ENCODE peak calls at places on chromosome X, in ten cellular contexts. One of them, this sample, is unnamed.

GRCh38 chrX:5458300-5458699 is 770.4 kb downstream of the NLGN4X start:
- DNase-seq in heart right ventricle: no peak
- DNase-seq in breast epithelium: no peak
- DNase-seq in Peyer's patch: no peak
- DNase-seq in body of pancreas: no peak
- DNase-seq in A549: no peak
- DNase-seq in tibial artery: no peak
- DNase-seq in fibroblast of villous mesenchyme: no peak
- DNase-seq in OCI-LY7: peak; percentile 21
- DNase-seq in NB4: peak; percentile 7
- DNase-seq in this sample: no peak

GRCh38 chrX:110219920-110220319 is 98.0 kb downstream of the AMMECR1 start:
- DNase-seq in Peyer's patch: no peak
- DNase-seq in OCI-LY7: no peak
- DNase-seq in heart right ventricle: no peak
- DNase-seq in NB4: no peak
- DNase-seq in A549: peak; percentile 58
- DNase-seq in body of pancreas: no peak
- DNase-seq in breast epithelium: no peak
- DNase-seq in tibial artery: no peak
- DNase-seq in fibroblast of villous mesenchyme: peak; percentile 80
- DNase-seq in this sample: no peak

GRCh38 chrX:150548684-150549083 is 19.7 kb upstream of the MTM1 start:
- DNase-seq in Peyer's patch: no peak
- DNase-seq in A549: no peak
- DNase-seq in fibroblast of villous mesenchyme: no peak
- DNase-seq in NB4: peak; percentile 64
- DNase-seq in OCI-LY7: no peak
- DNase-seq in body of pancreas: no peak
- DNase-seq in heart right ventricle: no peak
- DNase-seq in tibial artery: no peak
- DNase-seq in breast epithelium: no peak
- DNase-seq in this sample: no peak

GRCh38 chrX:13077168-13077567 is 32.7 kb upstream of the FAM9C start:
- DNase-seq in OCI-LY7: peak; percentile 32
- DNase-seq in breast epithelium: no peak
- DNase-seq in heart right ventricle: no peak
- DNase-seq in Peyer's patch: no peak
- DNase-seq in fibroblast of villous mesenchyme: no peak
- DNase-seq in tibial artery: peak; percentile 70
- DNase-seq in A549: no peak
- DNase-seq in NB4: peak; percentile 78
- DNase-seq in body of pancreas: no peak
- DNase-seq in this sample: no peak

GRCh38 chrX:45596190-45596808 is 395.6 kb upstream of the DIPK2B start:
- DNase-seq in OCI-LY7: no peak
- DNase-seq in A549: no peak
- DNase-seq in breast epithelium: no peak
- DNase-seq in heart right ventricle: no peak
- DNase-seq in fibroblast of villous mesenchyme: no peak
- DNase-seq in tibial artery: no peak
- DNase-seq in NB4: no peak
- DNase-seq in body of pancreas: no peak
- DNase-seq in Peyer's patch: no peak
- DNase-seq in this sample: no peak

GRCh38 chrX:138150709-138151108 is 560.8 kb downstream of the FGF13 start:
- DNase-seq in heart right ventricle: no peak
- DNase-seq in breast epithelium: no peak
- DNase-seq in Peyer's patch: no peak
- DNase-seq in fibroblast of villous mesenchyme: no peak
- DNase-seq in A549: no peak
- DNase-seq in NB4: peak; percentile 4
- DNase-seq in tibial artery: no peak
- DNase-seq in OCI-LY7: peak; percentile 7
- DNase-seq in body of pancreas: no peak
- DNase-seq in this sample: no peak

GRCh38 chrX:16033336-16033735 is 90.0 kb upstream of the GRPR start:
- DNase-seq in tibial artery: no peak
- DNase-seq in Peyer's patch: no peak
- DNase-seq in A549: no peak
- DNase-seq in breast epithelium: no peak
- DNase-seq in body of pancreas: no peak
- DNase-seq in NB4: no peak
- DNase-seq in OCI-LY7: no peak
- DNase-seq in fibroblast of villous mesenchyme: peak; percentile 71
- DNase-seq in heart right ventricle: no peak
- DNase-seq in this sample: no peak

GRCh38 chrX:115226929-115227328 is 7.0 kb downstream of the LRCH2 start:
- DNase-seq in breast epithelium: no peak
- DNase-seq in Peyer's patch: no peak
- DNase-seq in heart right ventricle: no peak
- DNase-seq in A549: peak; percentile 51
- DNase-seq in fibroblast of villous mesenchyme: peak; percentile 33
- DNase-seq in tibial artery: no peak
- DNase-seq in body of pancreas: no peak
- DNase-seq in NB4: peak; percentile 1
- DNase-seq in OCI-LY7: peak; percentile 0
- DNase-seq in this sample: no peak

GRCh38 chrX:120750381-120750780 is 120.5 kb upstream of the C1GALT1C1 start:
- DNase-seq in A549: no peak
- DNase-seq in fibroblast of villous mesenchyme: no peak
- DNase-seq in Peyer's patch: no peak
- DNase-seq in breast epithelium: no peak
- DNase-seq in NB4: no peak
- DNase-seq in OCI-LY7: no peak
- DNase-seq in body of pancreas: no peak
- DNase-seq in tibial artery: no peak
- DNase-seq in heart right ventricle: no peak
- DNase-seq in this sample: no peak

GRCh38 chrX:120753413-120754251 is 122.0 kb downstream of the CT47B1 start:
- DNase-seq in Peyer's patch: no peak
- DNase-seq in tibial artery: no peak
- DNase-seq in fibroblast of villous mesenchyme: no peak
- DNase-seq in A549: no peak
- DNase-seq in breast epithelium: no peak
- DNase-seq in OCI-LY7: peak; percentile 62
- DNase-seq in body of pancreas: no peak
- DNase-seq in heart right ventricle: no peak
- DNase-seq in NB4: no peak
- DNase-seq in this sample: no peak

GRCh38 chrX:120749141-120749846 is 119.4 kb upstream of the C1GALT1C1 start:
- DNase-seq in Peyer's patch: no peak
- DNase-seq in tibial artery: no peak
- DNase-seq in A549: no peak
- DNase-seq in breast epithelium: no peak
- DNase-seq in body of pancreas: no peak
- DNase-seq in heart right ventricle: no peak
- DNase-seq in fibroblast of villous mesenchyme: peak; percentile 28
- DNase-seq in NB4: peak; percentile 51
- DNase-seq in OCI-LY7: peak; percentile 87
- DNase-seq in this sample: no peak

GRCh38 chrX:120752431-120753128 is 122.7 kb upstream of the C1GALT1C1 start:
- DNase-seq in A549: no peak
- DNase-seq in tibial artery: no peak
- DNase-seq in heart right ventricle: no peak
- DNase-seq in body of pancreas: no peak
- DNase-seq in breast epithelium: no peak
- DNase-seq in fibroblast of villous mesenchyme: no peak
- DNase-seq in OCI-LY7: peak; percentile 50
- DNase-seq in Peyer's patch: no peak
- DNase-seq in NB4: no peak
- DNase-seq in this sample: no peak

DNA sequence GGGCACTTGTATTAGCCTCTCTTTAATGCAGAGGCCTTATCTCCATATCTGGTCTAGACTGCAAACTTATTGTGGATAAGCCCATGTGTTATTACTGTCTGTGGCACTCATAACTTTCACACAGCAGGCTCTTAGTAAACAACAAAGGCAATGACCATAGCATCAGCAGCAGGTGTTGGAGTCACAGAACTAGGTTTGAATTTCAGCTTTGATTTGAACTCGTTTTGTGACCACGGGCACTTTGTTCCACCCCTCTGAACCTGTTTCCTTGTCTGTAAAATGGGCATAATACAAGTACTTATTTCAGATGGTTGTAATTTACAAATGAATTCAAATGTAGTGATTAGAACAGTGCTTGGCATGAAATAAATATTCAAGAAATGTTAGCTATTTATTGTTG is 121.8 kb upstream of the C1GALT1C1 start:
- DNase-seq in A549: no peak
- DNase-seq in tibial artery: no peak
- DNase-seq in breast epithelium: no peak
- DNase-seq in OCI-LY7: peak; percentile 55
- DNase-seq in fibroblast of villous mesenchyme: no peak
- DNase-seq in heart right ventricle: no peak
- DNase-seq in body of pancreas: no peak
- DNase-seq in Peyer's patch: no peak
- DNase-seq in NB4: no peak
- DNase-seq in this sample: no peak
- H3K4me3 ChIP-seq in A549: no peak overlapping the region
- H3K4me3 ChIP-seq in tibial artery: no peak overlapping the region
- H3K4me3 ChIP-seq in breast epithelium: no peak overlapping the region
- H3K4me3 ChIP-seq in OCI-LY7: peak overlapping the region; percentile 71
- H3K4me3 ChIP-seq in fibroblast of villous mesenchyme: no peak overlapping the region
- H3K4me3 ChIP-seq in heart right ventricle: no peak overlapping the region
- H3K4me3 ChIP-seq in body of pancreas: no peak overlapping the region
- H3K4me3 ChIP-seq in Peyer's patch: no peak overlapping the region
- H3K4me3 ChIP-seq in NB4: no peak overlapping the region
- H3K4me3 ChIP-seq in this sample: no peak overlapping the region

DNA sequence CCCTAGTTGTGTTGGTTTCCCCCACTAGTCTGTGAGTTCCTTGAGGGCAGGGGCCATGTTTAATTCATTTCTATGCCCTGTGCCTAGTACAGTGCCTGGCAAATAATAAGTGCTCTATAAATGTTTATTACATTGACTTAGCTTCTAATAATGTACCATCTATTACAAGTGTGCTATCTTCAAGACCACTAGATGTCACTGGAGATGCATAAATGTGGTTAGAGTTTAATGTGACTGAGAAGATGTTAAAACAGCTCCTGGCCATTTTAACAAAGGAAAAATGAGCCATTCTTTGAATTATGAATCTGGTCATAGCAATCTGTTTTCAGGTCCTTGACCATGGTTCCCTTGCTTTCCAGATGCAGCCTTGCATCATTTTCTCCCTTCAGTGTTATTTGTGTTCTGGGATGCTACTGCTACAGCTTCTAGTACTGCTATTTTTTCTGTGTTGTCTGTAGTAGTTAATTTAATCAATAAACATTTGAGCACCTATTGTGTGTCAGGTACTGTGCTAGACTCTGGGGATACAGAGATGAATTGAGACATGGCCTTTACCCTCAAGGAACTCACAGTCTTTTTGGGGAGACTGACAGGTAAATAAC is 43.2 kb downstream of the SLC9A6 start:
- DNase-seq in A549: peak; percentile 55
- DNase-seq in breast epithelium: no peak
- DNase-seq in body of pancreas: no peak
- DNase-seq in NB4: peak; percentile 61
- DNase-seq in Peyer's patch: no peak
- DNase-seq in tibial artery: no peak
- DNase-seq in heart right ventricle: no peak
- DNase-seq in OCI-LY7: peak; percentile 43
- DNase-seq in fibroblast of villous mesenchyme: peak; percentile 72
- DNase-seq in this sample: no peak
- H3K4me3 ChIP-seq in A549: no peak overlapping the region
- H3K4me3 ChIP-seq in breast epithelium: no peak overlapping the region
- H3K4me3 ChIP-seq in body of pancreas: no peak overlapping the region
- H3K4me3 ChIP-seq in NB4: no peak overlapping the region
- H3K4me3 ChIP-seq in Peyer's patch: no peak overlapping the region
- H3K4me3 ChIP-seq in tibial artery: no peak overlapping the region
- H3K4me3 ChIP-seq in heart right ventricle: no peak overlapping the region
- H3K4me3 ChIP-seq in OCI-LY7: no peak overlapping the region
- H3K4me3 ChIP-seq in fibroblast of villous mesenchyme: no peak overlapping the region
- H3K4me3 ChIP-seq in this sample: no peak overlapping the region

GRCh38 chrX:39821011-39821708 is 276.6 kb downstream of the BCOR start:
- DNase-seq in Peyer's patch: no peak
- DNase-seq in body of pancreas: peak; percentile 22
- DNase-seq in tibial artery: no peak
- DNase-seq in A549: no peak
- DNase-seq in heart right ventricle: peak; percentile 19
- DNase-seq in breast epithelium: no peak
- DNase-seq in NB4: no peak
- DNase-seq in OCI-LY7: no peak
- DNase-seq in fibroblast of villous mesenchyme: peak; percentile 42
- DNase-seq in this sample: peak; percentile 21

GRCh38 chrX:39821709-39822095 is 276.1 kb downstream of the BCOR start:
- DNase-seq in A549: no peak
- DNase-seq in Peyer's patch: no peak
- DNase-seq in breast epithelium: no peak
- DNase-seq in heart right ventricle: no peak
- DNase-seq in body of pancreas: no peak
- DNase-seq in OCI-LY7: no peak
- DNase-seq in NB4: no peak
- DNase-seq in tibial artery: no peak
- DNase-seq in fibroblast of villous mesenchyme: no peak
- DNase-seq in this sample: no peak

GRCh38 chrX:39818750-39819149 is 279.0 kb downstream of the BCOR start:
- DNase-seq in tibial artery: no peak
- DNase-seq in Peyer's patch: no peak
- DNase-seq in body of pancreas: no peak
- DNase-seq in breast epithelium: no peak
- DNase-seq in heart right ventricle: no peak
- DNase-seq in NB4: no peak
- DNase-seq in A549: no peak
- DNase-seq in OCI-LY7: no peak
- DNase-seq in fibroblast of villous mesenchyme: no peak
- DNase-seq in this sample: no peak

GRCh38 chrX:39822133-39822748 is 275.5 kb downstream of the BCOR start:
- DNase-seq in breast epithelium: no peak
- DNase-seq in tibial artery: no peak
- DNase-seq in NB4: no peak
- DNase-seq in heart right ventricle: no peak
- DNase-seq in fibroblast of villous mesenchyme: no peak
- DNase-seq in OCI-LY7: no peak
- DNase-seq in Peyer's patch: no peak
- DNase-seq in A549: no peak
- DNase-seq in body of pancreas: no peak
- DNase-seq in this sample: no peak

GRCh38 chrX:39819921-39820849 is 277.6 kb downstream of the BCOR start:
- DNase-seq in breast epithelium: no peak
- DNase-seq in heart right ventricle: no peak
- DNase-seq in tibial artery: no peak
- DNase-seq in OCI-LY7: no peak
- DNase-seq in body of pancreas: no peak
- DNase-seq in NB4: no peak
- DNase-seq in Peyer's patch: no peak
- DNase-seq in A549: no peak
- DNase-seq in fibroblast of villous mesenchyme: peak; percentile 42
- DNase-seq in this sample: no peak
- H3K4me3 ChIP-seq in breast epithelium: no peak overlapping the region
- H3K4me3 ChIP-seq in heart right ventricle: peak overlapping the region; percentile 46
- H3K4me3 ChIP-seq in tibial artery: peak overlapping the region; percentile 49
- H3K4me3 ChIP-seq in OCI-LY7: no peak overlapping the region
- H3K4me3 ChIP-seq in body of pancreas: no peak overlapping the region
- H3K4me3 ChIP-seq in NB4: no peak overlapping the region
- H3K4me3 ChIP-seq in Peyer's patch: no peak overlapping the region
- H3K4me3 ChIP-seq in A549: peak overlapping the region; percentile 63
- H3K4me3 ChIP-seq in fibroblast of villous mesenchyme: peak overlapping the region; percentile 48
- H3K4me3 ChIP-seq in this sample: peak overlapping the region; percentile 62

GRCh38 chrX:41445781-41446358 is 1.3 kb upstream of the NYX start:
- DNase-seq in OCI-LY7: no peak
- DNase-seq in breast epithelium: no peak
- DNase-seq in body of pancreas: no peak
- DNase-seq in A549: no peak
- DNase-seq in fibroblast of villous mesenchyme: no peak
- DNase-seq in NB4: no peak
- DNase-seq in Peyer's patch: no peak
- DNase-seq in tibial artery: no peak
- DNase-seq in heart right ventricle: no peak
- DNase-seq in this sample: no peak

GRCh38 chrX:41445171-41445570 is 2.0 kb upstream of the NYX start:
- DNase-seq in tibial artery: no peak
- DNase-seq in NB4: peak; percentile 28
- DNase-seq in heart right ventricle: no peak
- DNase-seq in Peyer's patch: no peak
- DNase-seq in A549: no peak
- DNase-seq in OCI-LY7: peak; percentile 80
- DNase-seq in body of pancreas: no peak
- DNase-seq in fibroblast of villous mesenchyme: no peak
- DNase-seq in breast epithelium: no peak
- DNase-seq in this sample: no peak

GRCh38 chrX:41447897-41448296 is 754 bp downstream of the NYX start:
- DNase-seq in tibial artery: no peak
- DNase-seq in fibroblast of villous mesenchyme: no peak
- DNase-seq in heart right ventricle: no peak
- DNase-seq in OCI-LY7: no peak
- DNase-seq in body of pancreas: no peak
- DNase-seq in breast epithelium: no peak
- DNase-seq in NB4: no peak
- DNase-seq in Peyer's patch: no peak
- DNase-seq in A549: no peak
- DNase-seq in this sample: no peak

GRCh38 chrX:41442824-41443560 is 4.2 kb upstream of the NYX start:
- DNase-seq in tibial artery: no peak
- DNase-seq in A549: no peak
- DNase-seq in fibroblast of villous mesenchyme: no peak
- DNase-seq in breast epithelium: no peak
- DNase-seq in body of pancreas: no peak
- DNase-seq in OCI-LY7: peak; percentile 37
- DNase-seq in Peyer's patch: no peak
- DNase-seq in NB4: peak; percentile 14
- DNase-seq in heart right ventricle: no peak
- DNase-seq in this sample: no peak

DNA sequence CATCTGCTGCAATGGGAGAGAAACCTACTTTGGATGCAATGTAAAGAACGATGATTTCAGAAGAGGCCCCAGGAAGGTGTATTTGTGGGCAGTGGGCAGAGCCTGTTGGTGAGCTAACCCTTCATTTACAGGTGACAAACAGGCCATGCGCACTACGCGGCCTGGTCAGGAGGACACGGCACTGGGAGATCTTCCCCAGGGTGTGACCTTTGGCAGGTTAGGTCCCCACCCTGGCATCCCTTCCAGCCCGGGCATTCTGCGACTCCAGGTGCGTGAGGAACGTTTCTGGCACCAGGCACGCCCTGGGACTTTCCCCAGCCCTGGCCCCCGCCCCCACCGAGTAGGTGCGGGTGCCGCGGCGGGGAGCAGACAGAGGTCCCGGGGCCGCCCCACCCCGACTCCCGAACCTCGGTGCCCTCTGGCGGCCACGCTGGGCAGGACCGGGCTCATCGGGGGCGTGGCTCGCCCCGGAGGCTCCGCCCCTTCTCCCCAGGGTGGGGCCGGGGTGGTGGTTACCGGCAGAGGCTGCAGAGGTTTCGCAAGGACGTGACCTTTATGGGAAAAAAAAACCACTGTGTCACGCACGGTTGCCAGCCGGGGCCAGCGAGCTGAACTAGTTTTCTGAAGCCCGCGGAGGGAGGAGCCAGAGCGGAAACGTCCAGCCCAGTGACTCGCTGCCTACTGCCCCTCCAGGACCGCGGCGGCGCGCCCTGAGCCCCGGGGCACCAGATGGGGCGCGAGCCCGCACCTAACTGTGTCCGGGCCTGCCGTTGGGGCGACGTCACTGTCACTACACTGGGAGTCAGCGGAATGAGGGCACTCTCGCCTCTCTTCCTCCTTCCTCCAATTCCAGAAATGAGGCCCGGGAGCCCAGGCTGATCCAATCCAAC is 5.0 kb upstream of the NYX start:
- DNase-seq in OCI-LY7: peak; percentile 88
- DNase-seq in breast epithelium: peak; percentile 73
- DNase-seq in fibroblast of villous mesenchyme: peak; percentile 93
- DNase-seq in Peyer's patch: peak; percentile 90
- DNase-seq in heart right ventricle: peak; percentile 83
- DNase-seq in body of pancreas: peak; percentile 81
- DNase-seq in tibial artery: peak; percentile 92
- DNase-seq in A549: peak; percentile 94
- DNase-seq in NB4: peak; percentile 94
- DNase-seq in this sample: peak; percentile 81
- H3K4me3 ChIP-seq in OCI-LY7: peak overlapping the region; percentile 70
- H3K4me3 ChIP-seq in breast epithelium: peak overlapping the region; percentile 17
- H3K4me3 ChIP-seq in fibroblast of villous mesenchyme: peak overlapping the region; percentile 43
- H3K4me3 ChIP-seq in Peyer's patch: peak overlapping the region; percentile 28
- H3K4me3 ChIP-seq in heart right ventricle: peak overlapping the region; percentile 44
- H3K4me3 ChIP-seq in body of pancreas: no peak overlapping the region
- H3K4me3 ChIP-seq in tibial artery: peak overlapping the region; percentile 39
- H3K4me3 ChIP-seq in A549: peak overlapping the region; percentile 36
- H3K4me3 ChIP-seq in NB4: peak overlapping the region; percentile 48
- H3K4me3 ChIP-seq in this sample: peak overlapping the region; percentile 60

This sample was measured in left ventricle myocardium inferior.